ENCODE peak calls at places on chromosomes 4 and X, in five cellular contexts. X, N, E, G and D are unnamed samples.

GRCh38 chrX:51332188-51332942 is at the start of gene NUDT10:
- DNase-seq in G (peak; percentile 12), N (peak; percentile 74), E (peak; percentile 52), X (no peak), D (peak; percentile 0)

GRCh38 chrX:40459576-40460158 is 121.1 kb upstream of the ATP6AP2 start:
- DNase-seq in X (no peak), G (no peak), E (no peak), N (no peak), D (no peak)

GRCh38 chr4:147370473-147370872 is 110.4 kb upstream of the EDNRA start:
- DNase-seq in N (no peak), G (no peak), E (no peak), X (no peak), D (no peak)

GRCh38 chr4:159547645-159548308 is 444.9 kb downstream of the RAPGEF2 start:
- DNase-seq in X (no peak), N (no peak), E (no peak), G (no peak), D (no peak)

GRCh38 chr4:8090312-8090711 is 68.3 kb downstream of the ABLIM2 start:
- DNase-seq in E (peak; percentile 75), X (no peak), G (no peak), N (no peak), D (no peak)

GRCh38 chr4:135434936-135435335 is 1233.3 kb upstream of the PABPC4L start:
- DNase-seq in N (no peak), E (no peak), X (no peak), G (no peak), D (no peak)

GRCh38 chr4:67746797-67747495 is 7.2 kb downstream of the GNRHR start:
- DNase-seq in X (no peak), E (no peak), G (peak; percentile 23), N (no peak), D (peak; percentile 65)

GRCh38 chr4:184400375-184400870 is 73.9 kb downstream of the IRF2 start:
- DNase-seq in E (no peak), N (no peak), G (peak; percentile 58), X (no peak), D (no peak)

GRCh38 chr4:126611900-126612299 is 1020.9 kb upstream of the INTU start:
- DNase-seq in E (no peak), G (no peak), X (peak; percentile 5), N (no peak), D (no peak)

GRCh38 chr4:212438-213174 is 88.3 kb downstream of the ZNF718 start:
- DNase-seq in E (peak; percentile 53), G (no peak), X (no peak), N (peak; percentile 88), D (no peak)

GRCh38 chrX:126342859-126343258 is 176.8 kb upstream of the DCAF12L2 start:
- DNase-seq in E (no peak), G (no peak), X (no peak), N (no peak), D (no peak)

GRCh38 chrX:41475611-41476241 is 28.6 kb downstream of the NYX start:
- DNase-seq in X (no peak), G (no peak), E (no peak), N (no peak), D (no peak)

GRCh38 chrX:41335590-41336331 is 1.8 kb downstream of the DDX3X start:
- DNase-seq in E (no peak), N (no peak), X (no peak), G (no peak), D (no peak)

GRCh38 chr4:910366-911091 is 21.6 kb downstream of the GAK start:
- DNase-seq in G (no peak), N (no peak), E (no peak), X (no peak), D (no peak)

GRCh38 chr4:26992657-26993361 is 132.2 kb downstream of the STIM2 start:
- DNase-seq in G (no peak), E (peak; percentile 60), X (no peak), N (no peak), D (peak; percentile 11)

GRCh38 chr4:115042496-115042895 is 70.9 kb downstream of the NDST4 start:
- DNase-seq in G (peak; percentile 6), N (no peak), X (no peak), E (no peak), D (no peak)

GRCh38 chrX:9767375-9767774 is 1.7 kb upstream of the GPR143 start:
- DNase-seq in G (no peak), N (no peak), E (no peak), X (no peak), D (no peak)

GRCh38 chrX:44035576-44035975 is 62.4 kb upstream of the NDP start:
- DNase-seq in N (no peak), G (no peak), E (no peak), X (no peak), D (no peak)

GRCh38 chr4:153529646-153530045 is 63.5 kb downstream of the TMEM131L start:
- DNase-seq in E (no peak), G (no peak), N (no peak), X (no peak), D (peak; percentile 74)

GRCh38 chrX:120308959-120309872 is 2.0 kb downstream of the TMEM255A start:
- DNase-seq in N (peak; percentile 79), E (peak; percentile 84), G (peak; percentile 85), X (no peak), D (peak; percentile 74)

GRCh38 chrX:7120578-7121219 is 26.8 kb upstream of the STS start:
- DNase-seq in E (no peak), N (no peak), G (peak; percentile 30), X (no peak), D (no peak)

GRCh38 chr4:135354876-135355275 is 1153.3 kb upstream of the PABPC4L start:
- DNase-seq in E (no peak), X (no peak), G (no peak), N (no peak), D (no peak)

GRCh38 chr4:20860878-20861277 is 160.6 kb downstream of the PACRGL start:
- DNase-seq in E (no peak), N (no peak), G (no peak), X (no peak), D (no peak)

GRCh38 chr4:137694138-137694537 is 161.8 kb upstream of the PCDH18 start:
- DNase-seq in E (no peak), N (no peak), X (no peak), G (no peak), D (no peak)

GRCh38 chr4:69054578-69055200 is 41.6 kb upstream of the UGT2B7 start:
- DNase-seq in N (no peak), G (peak; percentile 63), X (peak; percentile 4), E (peak; percentile 72), D (no peak)

GRCh38 chr4:138868562-138868961 is 147.0 kb upstream of the NOCT start:
- DNase-seq in G (no peak), N (no peak), X (no peak), E (no peak), D (no peak)

GRCh38 chr4:10045481-10045880 is 24.2 kb upstream of the SLC2A9 start:
- DNase-seq in X (no peak), G (peak; percentile 60), N (no peak), E (no peak), D (no peak)

GRCh38 chr4:6191448-6192130 is 8.8 kb downstream of the JAKMIP1 start:
- DNase-seq in E (no peak), X (no peak), G (no peak), N (peak; percentile 30), D (no peak)

GRCh38 chr4:159197260-159197884 is 94.5 kb downstream of the RAPGEF2 start:
- DNase-seq in X (no peak), N (no peak), E (no peak), G (no peak), D (peak; percentile 22)

GRCh38 chr4:20074450-20074849 is 177.3 kb upstream of the SLIT2 start:
- DNase-seq in X (no peak), E (no peak), N (no peak), G (no peak), D (no peak)

GRCh38 chr4:183821090-183821853 is 83.8 kb upstream of the STOX2 start:
- DNase-seq in G (no peak), N (no peak), E (no peak), X (no peak), D (no peak)

GRCh38 chrX:123274796-123275195 is 90.7 kb downstream of the GRIA3 start:
- DNase-seq in X (no peak), N (no peak), E (no peak), G (no peak), D (no peak)

GRCh38 chr4:147793973-147794690 is 62.2 kb downstream of the ARHGAP10 start:
- DNase-seq in X (no peak), G (no peak), E (no peak), N (no peak), D (no peak)

GRCh38 chr4:98641393-98641792 is 17.0 kb downstream of the TSPAN5 start:
- DNase-seq in E (no peak), N (no peak), X (no peak), G (no peak), D (no peak)

GRCh38 chrX:13000311-13000811 is 25.5 kb downstream of the TMSB4X start:
- DNase-seq in N (no peak), G (no peak), X (no peak), E (peak; percentile 77), D (no peak)

GRCh38 chr4:52936729-52937128 is 74.6 kb downstream of the RASL11B start:
- DNase-seq in G (no peak), N (no peak), E (no peak), X (no peak), D (no peak)

GRCh38 chr4:52939739-52940138 is 77.6 kb downstream of the RASL11B start:
- DNase-seq in N (no peak), X (no peak), E (no peak), G (no peak), D (no peak)

GRCh38 chr4:52935317-52935716 is 73.2 kb downstream of the RASL11B start:
- DNase-seq in X (no peak), G (no peak), N (no peak), E (no peak), D (no peak)

GRCh38 chr4:52939325-52939724 is 77.2 kb downstream of the RASL11B start:
- DNase-seq in G (no peak), E (no peak), X (no peak), N (no peak), D (no peak)

GRCh38 chr4:52937829-52938228 is 75.7 kb downstream of the RASL11B start:
- DNase-seq in N (no peak), X (no peak), G (no peak), E (no peak), D (no peak)
- TF ChIP-seq POLR2A in N (no peak), X (no peak), G (no peak), E (no peak), D (no peak)

GRCh38 chr4:71255966-71256365 is 82.9 kb upstream of the SLC4A4 start:
- DNase-seq in X (no peak), E (no peak), N (no peak), G (no peak), D (no peak)
- TF ChIP-seq POLR2A in X (no peak), E (no peak), N (no peak), G (no peak), D (no peak)

GRCh38 chrX:130111220-130111934 is 1.1 kb upstream of the ELF4 start:
- DNase-seq in X (no peak), G (peak; percentile 10), E (no peak), N (no peak), D (peak; percentile 16)
- TF ChIP-seq POLR2A in X (no peak), G (no peak), E (no peak), N (no peak), D (no peak)

GRCh38 chrX:14758029-14758491 is 114.8 kb downstream of the FANCB start:
- DNase-seq in E (no peak), X (no peak), N (no peak), G (no peak), D (no peak)
- TF ChIP-seq POLR2A in E (no peak), X (no peak), N (no peak), G (no peak), D (no peak)